ENCODE peak calls at places on chromosomes 11 and 22, in four cellular contexts. R is lower lobe of right lung, Y is tibial nerve, I is thoracic aorta. E is an unnamed sample.

GRCh38 chr11:72224587-72225410 is at the start of gene INPPL1:
- DNase-seq in I (no peak), R (peak; percentile 73), Y (no peak), E (no peak)

GRCh38 chr11:19349340-19350025 is 108.7 kb upstream of the E2F8 start:
- DNase-seq in R (no peak), Y (no peak), I (no peak), E (no peak)

GRCh38 chr11:76288166-76288978 is 82.1 kb upstream of the WNT11 start:
- DNase-seq in Y (no peak), R (no peak), I (no peak), E (no peak)

GRCh38 chr11:79237676-79238075 is 203.2 kb downstream of the TENM4 start:
- DNase-seq in Y (no peak), I (no peak), R (no peak), E (no peak)

GRCh38 chr22:50600541-50600940 is at the start of gene MAPK8IP2:
- DNase-seq in Y (no peak), R (no peak), I (no peak), E (no peak)

GRCh38 chr11:132683602-132684001 is 848.7 kb downstream of the OPCML start:
- DNase-seq in Y (no peak), I (no peak), R (no peak), E (no peak)

GRCh38 chr11:110866081-110866480 is 153.8 kb upstream of the ARHGAP20 start:
- DNase-seq in I (no peak), Y (no peak), R (no peak), E (no peak)

GRCh38 chr11:47186076-47186936 is at the start of gene PACSIN3:
- DNase-seq in I (no peak), Y (no peak), R (peak; percentile 70), E (no peak)

GRCh38 chr11:116563028-116563712 is 209.6 kb downstream of the BUD13 start:
- DNase-seq in Y (no peak), I (no peak), R (peak; percentile 61), E (no peak)

GRCh38 chr11:81071641-81072040 is 1630.8 kb upstream of the TENM4 start:
- DNase-seq in I (no peak), R (no peak), Y (no peak), E (no peak)

DNA sequence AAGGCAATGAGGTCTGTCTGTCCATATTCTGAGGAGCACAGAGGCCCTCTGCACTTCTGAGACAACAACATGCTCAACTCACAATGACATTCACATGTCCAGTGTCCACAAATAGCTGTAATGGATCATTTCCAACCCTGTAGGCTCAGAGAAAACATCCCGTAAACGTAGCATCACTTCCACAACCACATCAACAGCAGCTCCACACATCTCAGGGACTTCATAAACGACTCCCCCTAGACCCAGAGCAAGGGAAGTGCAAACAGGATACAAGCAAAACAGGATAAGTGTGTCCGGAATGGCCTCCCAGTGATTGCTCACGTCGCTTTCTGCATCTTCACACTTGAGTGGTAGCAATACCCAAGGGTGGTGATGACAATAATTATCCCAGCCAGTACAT is 100.2 kb downstream of the SYN3 start:
- DNase-seq in I (no peak), R (no peak), Y (no peak), E (no peak)
- TF ChIP-seq CTCF in I (no peak), R (peak; percentile 10), Y (no peak), E (no peak)

GRCh38 chr22:39558254-39558727 is 12.3 kb upstream of the CACNA1I start:
- DNase-seq in R (no peak), I (no peak), Y (no peak), E (no peak)
- H3K27me3 ChIP-seq in R (peaks cover 53% of the 10 kb centered on the region), I (peaks cover 9% of the 10 kb centered on the region), Y (no peaks in the 10 kb centered on the region), E (peaks cover 91% of the 10 kb centered on the region)

GRCh38 chr11:84524422-84525051 is 1102.6 kb downstream of the DLG2 start:
- DNase-seq in Y (no peak), I (no peak), R (no peak), E (no peak)
- H3K27ac ChIP-seq in Y (no peak overlapping the region), I (no peak overlapping the region), R (no peak overlapping the region), E (no peak overlapping the region)

GRCh38 chr22:22141771-22142591 is 102.6 kb upstream of the VPREB1 start:
- DNase-seq in R (no peak), Y (no peak), I (no peak), E (no peak)

GRCh38 chr22:22143448-22143847 is 101.1 kb upstream of the VPREB1 start:
- DNase-seq in Y (no peak), R (no peak), I (no peak), E (no peak)

GRCh38 chr22:22141031-22141430 is 103.6 kb upstream of the VPREB1 start:
- DNase-seq in I (no peak), R (no peak), Y (no peak), E (no peak)

GRCh38 chr22:22148905-22149304 is 95.7 kb upstream of the VPREB1 start:
- DNase-seq in R (no peak), Y (no peak), I (no peak), E (no peak)

DNA sequence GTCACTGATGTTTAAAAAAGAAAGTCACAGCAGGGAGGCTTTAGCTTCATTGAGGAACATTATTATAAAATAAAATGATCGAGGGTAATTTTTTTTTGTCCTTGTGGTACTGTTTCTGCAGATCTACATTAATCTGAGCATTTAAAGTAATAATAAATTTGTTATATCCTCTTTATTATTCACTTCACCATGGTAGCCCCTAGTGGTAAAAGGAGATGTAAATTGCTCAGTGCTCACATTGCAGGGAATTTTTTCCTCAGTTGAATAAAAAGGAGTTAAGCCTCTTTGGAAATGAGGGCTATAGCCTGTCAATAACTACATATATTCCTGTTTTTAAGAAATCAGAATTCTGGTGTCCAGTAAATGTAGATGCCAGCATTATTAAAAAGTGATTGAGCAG is 99.7 kb upstream of the VPREB1 start:
- DNase-seq in Y (no peak), I (no peak), R (no peak), E (no peak)
- TF ChIP-seq CTCF in Y (no peak), I (no peak), R (no peak), E (no peak)

GRCh38 chr11:66365711-66366619 is 5.6 kb downstream of the SLC29A2 start:
- DNase-seq in I (no peak), Y (no peak), R (no peak), E (no peak)

GRCh38 chr11:66367561-66368312 is 3.8 kb downstream of the SLC29A2 start:
- DNase-seq in I (no peak), Y (no peak), R (no peak), E (no peak)

GRCh38 chr11:66366844-66367477 is 4.6 kb downstream of the SLC29A2 start:
- DNase-seq in I (no peak), Y (no peak), R (no peak), E (no peak)

GRCh38 chr11:66369073-66369894 is 2.3 kb downstream of the SLC29A2 start:
- DNase-seq in I (no peak), Y (no peak), R (no peak), E (no peak)

DNA sequence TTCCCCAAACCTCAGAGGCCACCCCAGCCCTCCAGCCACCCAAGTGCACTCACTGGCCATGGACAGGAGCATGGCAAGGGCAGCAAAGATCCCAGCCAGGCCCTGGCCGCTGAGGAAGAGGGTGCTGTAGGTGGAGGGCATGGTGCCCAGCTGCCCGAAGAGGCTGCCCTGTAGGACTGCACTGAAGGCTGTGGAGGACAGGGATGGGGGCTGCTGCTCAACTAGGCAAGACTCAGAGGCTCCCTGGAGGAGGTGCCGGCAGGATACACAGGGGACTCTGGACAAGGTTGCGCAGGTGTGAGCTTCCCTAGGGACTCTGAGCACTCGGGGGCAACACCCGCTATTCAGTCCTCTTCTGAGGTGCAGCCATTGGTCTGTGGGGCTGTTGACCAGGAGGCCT is 3.1 kb downstream of the SLC29A2 start:
- DNase-seq in I (no peak), Y (no peak), R (no peak), E (no peak)
- H3K27me3 ChIP-seq in I (no peaks in the 10 kb centered on the region), Y (no peaks in the 10 kb centered on the region), R (peaks cover 23% of the 10 kb centered on the region), E (no peaks in the 10 kb centered on the region)

E was measured in esophagus squamous epithelium.